ENCODE peak calls at places on chromosomes 11 and 22, in six cellular contexts. Q is GM12878, W is H1, N is IMR-90, V is activated B cell treated with CpG ODN at 0.5 μM for 24 hours, G is BE2C. U is an unnamed sample.

GRCh38 chr22:29872145-29872893 is 10.7 kb upstream of the MTMR3 start:
- DNase-seq in W (peak; percentile 46), Q (no peak), V (no peak), G (no peak), N (no peak), U (no peak)

GRCh38 chr11:13721760-13722159 is 53.3 kb downstream of the FAR1 start:
- DNase-seq in N (no peak), W (no peak), G (no peak), V (no peak), Q (no peak), U (no peak)

GRCh38 chr11:37409124-37409523 is 811.1 kb upstream of the RAG2 start:
- DNase-seq in N (no peak), Q (no peak), G (no peak), W (no peak), V (no peak), U (no peak)

GRCh38 chr11:110148775-110149744 is 55.9 kb downstream of the ZC3H12C start:
- DNase-seq in W (no peak), V (no peak), N (peak; percentile 92), G (no peak), Q (no peak), U (no peak)

GRCh38 chr11:73295259-73295995 is 12.6 kb upstream of the ARHGEF17 start:
- DNase-seq in V (peak; percentile 68), N (peak; percentile 91), G (peak; percentile 76), Q (peak; percentile 31), W (peak; percentile 95), U (peak; percentile 73)

GRCh38 chr22:36430863-36431262 is 43.1 kb upstream of the MYH9 start:
- DNase-seq in W (no peak), N (peak; percentile 53), G (no peak), V (no peak), Q (no peak), U (no peak)

GRCh38 chr11:47714554-47715081 is 551 bp downstream of the AGBL2 start:
- DNase-seq in W (no peak), N (no peak), V (no peak), Q (no peak), G (no peak), U (no peak)

GRCh38 chr11:36627471-36627870 is 29.4 kb upstream of the RAG2 start:
- DNase-seq in G (no peak), Q (no peak), N (no peak), V (no peak), W (no peak), U (no peak)

GRCh38 chr11:117625237-117625636 is 171.8 kb downstream of the DSCAML1 start:
- DNase-seq in Q (no peak), N (no peak), V (no peak), G (peak; percentile 28), W (no peak), U (no peak)

GRCh38 chr11:2850366-2850765 is 35.2 kb downstream of the CDKN1C start:
- DNase-seq in N (no peak), G (no peak), Q (no peak), V (no peak), W (no peak), U (no peak)

GRCh38 chr11:75563978-75564552 is 2.0 kb downstream of the SERPINH1 start:
- DNase-seq in N (peak; percentile 92), Q (no peak), W (peak; percentile 82), V (no peak), G (no peak), U (no peak)

GRCh38 chr11:16204261-16204660 is 152.1 kb downstream of the SOX6 start:
- DNase-seq in V (no peak), G (no peak), N (peak; percentile 17), Q (no peak), W (no peak), U (no peak)

GRCh38 chr22:35306350-35306967 is 6.8 kb downstream of the TOM1 start:
- DNase-seq in N (no peak), G (no peak), V (no peak), W (no peak), Q (no peak), U (no peak)

GRCh38 chr22:30600925-30601324 is 6.0 kb upstream of the TCN2 start:
- DNase-seq in G (no peak), N (no peak), V (no peak), Q (no peak), W (no peak), U (no peak)

GRCh38 chr22:41410311-41410751 is 28.6 kb downstream of the TEF start:
- DNase-seq in W (no peak), N (no peak), G (no peak), Q (no peak), V (no peak), U (no peak)

GRCh38 chr11:84608788-84609309 is 1018.3 kb downstream of the DLG2 start:
- DNase-seq in G (no peak), Q (no peak), W (no peak), V (no peak), N (no peak), U (no peak)

GRCh38 chr22:46085831-46086576 is 64.3 kb upstream of the PPARA start:
- DNase-seq in W (no peak), Q (no peak), V (no peak), N (no peak), G (peak; percentile 53), U (peak; percentile 86)

GRCh38 chr11:94815705-94816344 is 47.7 kb downstream of the AMOTL1 start:
- DNase-seq in G (no peak), N (no peak), V (no peak), W (no peak), Q (no peak), U (no peak)

GRCh38 chr11:58923300-58923788 is 15.9 kb upstream of the GLYATL1 start:
- DNase-seq in G (no peak), W (peak; percentile 57), Q (no peak), V (no peak), N (peak; percentile 46), U (no peak)

GRCh38 chr11:8261921-8262551 is 1.6 kb downstream of the LMO1 start:
- DNase-seq in Q (no peak), G (no peak), V (no peak), N (no peak), W (no peak), U (no peak)

GRCh38 chr11:86151188-86152005 is 82.5 kb upstream of the PICALM start:
- DNase-seq in G (no peak), N (peak; percentile 23), W (no peak), V (no peak), Q (no peak), U (peak; percentile 95)

DNA sequence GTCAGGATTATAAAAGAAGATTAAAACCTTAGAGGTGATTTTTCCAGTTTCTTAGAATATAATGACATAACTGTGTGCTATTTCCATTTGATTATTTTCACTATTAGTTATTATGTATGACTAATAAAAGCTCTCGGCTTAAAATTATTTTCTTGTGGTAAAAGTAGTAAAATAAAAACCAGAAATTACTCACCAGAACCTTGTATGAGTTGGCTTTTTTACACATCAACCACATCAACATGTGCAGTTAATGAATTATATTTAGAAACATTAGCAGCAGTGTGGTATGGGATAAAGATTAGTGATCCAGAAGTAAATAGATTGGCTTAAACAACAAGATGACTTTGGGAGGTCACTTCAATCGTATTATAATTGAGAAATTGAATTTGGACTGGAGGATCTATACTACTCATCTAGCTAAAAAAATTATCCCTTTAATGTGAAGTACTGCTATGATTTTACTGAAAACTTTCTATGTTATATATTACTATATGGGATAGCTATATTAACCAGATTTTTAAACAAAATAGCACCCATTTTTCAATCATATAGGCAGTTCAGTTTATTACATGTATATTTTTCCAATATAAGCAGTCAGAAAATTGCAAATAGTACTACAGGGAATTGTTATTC is 2.8 kb upstream of the BCO2 start:
- DNase-seq in Q (no peak), V (no peak), W (no peak), N (peak; percentile 69), G (no peak), U (no peak)
- TF ChIP-seq CTCF in Q (no peak), V (no peak), W (no peak), N (no peak), G (no peak), U (no peak)

GRCh38 chr11:12180257-12181205 is 70.1 kb downstream of the MICAL2 start:
- DNase-seq in W (no peak), G (no peak), V (no peak), N (no peak), Q (no peak), U (no peak)
- TF ChIP-seq CTCF in W (no peak), G (no peak), V (no peak), N (no peak), Q (no peak), U (no peak)

DNA sequence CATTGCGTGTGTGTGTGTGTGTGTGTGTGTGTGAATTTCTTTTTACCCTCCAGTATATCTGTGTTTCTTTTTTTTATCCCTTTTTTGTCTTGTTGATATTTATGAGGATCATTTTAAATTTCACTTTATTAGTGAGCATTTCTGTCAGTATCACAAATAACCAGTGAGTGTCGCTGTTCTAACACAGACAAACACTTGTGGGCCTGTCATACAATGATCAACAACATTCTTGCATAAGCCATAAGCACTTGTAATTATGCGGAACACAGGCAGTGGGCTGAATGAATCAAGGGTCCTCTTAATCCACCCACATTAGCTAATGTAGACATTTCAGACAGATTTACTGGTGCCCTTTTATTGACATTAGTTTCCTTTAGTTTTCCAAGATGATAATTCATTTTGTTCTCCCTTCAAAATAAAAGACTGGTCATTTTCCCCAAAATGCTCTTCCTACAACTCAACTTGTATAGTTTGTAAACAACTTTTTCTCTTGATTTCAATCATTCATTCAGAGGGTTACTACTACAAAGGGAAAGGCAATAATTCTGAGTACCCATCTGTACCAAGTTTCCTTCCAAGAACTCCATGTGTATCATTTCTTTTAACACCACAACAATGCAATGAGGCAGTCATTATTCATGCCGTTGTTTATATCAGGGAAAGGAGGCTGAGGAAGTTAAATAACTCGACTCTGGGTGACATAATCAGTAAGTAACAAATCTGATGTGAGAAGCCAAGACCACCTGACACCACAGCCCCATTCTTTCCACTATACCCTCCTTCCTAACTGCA is 34.6 kb upstream of the ANO3 start:
- DNase-seq in V (no peak), N (peak; percentile 75), W (no peak), G (peak; percentile 9), Q (no peak), U (no peak)
- TF ChIP-seq CTCF in V (peak; percentile 28), N (peak; percentile 77), W (no peak), G (peak; percentile 55), Q (peak; percentile 67), U (peak; percentile 88)

DNA sequence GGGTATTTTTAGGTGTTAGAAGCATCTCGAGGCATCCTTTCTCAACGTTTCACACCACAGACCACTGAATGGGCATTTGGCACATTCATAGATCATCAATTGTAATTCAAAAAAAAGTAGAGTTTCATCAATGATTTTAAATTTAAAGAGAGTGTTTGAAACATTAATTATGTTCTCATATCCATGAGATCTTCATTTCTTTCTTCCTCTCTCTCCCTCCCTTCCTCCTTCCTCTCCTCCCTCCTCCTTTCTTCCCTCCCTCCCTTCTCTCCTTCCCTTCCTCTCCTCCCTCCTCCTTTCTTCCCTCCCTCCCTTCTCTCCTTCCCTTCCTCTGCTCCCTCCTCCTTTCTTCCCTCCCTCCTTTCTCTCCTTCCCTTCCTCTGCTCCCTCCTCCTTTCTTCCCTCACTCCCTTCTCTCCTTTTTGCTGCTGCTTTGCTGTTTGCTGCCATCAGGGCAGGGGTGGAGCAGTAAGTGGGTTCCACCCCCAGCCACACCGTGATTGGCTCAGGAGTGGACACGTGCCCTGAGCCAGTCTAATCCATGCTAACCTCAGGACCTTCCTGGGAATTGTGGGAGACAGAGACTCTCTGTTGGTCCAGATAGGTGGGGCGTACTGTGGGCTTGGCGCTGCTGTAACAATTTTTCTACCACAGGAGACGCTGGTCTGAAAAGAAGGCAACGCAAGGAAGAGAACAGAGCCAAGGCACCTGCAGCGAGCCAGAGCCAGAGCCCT is 33.8 kb upstream of the APOBEC3A start:
- DNase-seq in N (peak; percentile 85), Q (no peak), G (peak; percentile 91), W (no peak), V (no peak), U (no peak)
- TF ChIP-seq CTCF in N (peak; percentile 26), Q (no peak), G (peak; percentile 69), W (no peak), V (no peak), U (peak; percentile 35)

GRCh38 chr11:66937334-66937733 is 20.8 kb downstream of the PC start:
- DNase-seq in Q (no peak), W (no peak), N (no peak), G (no peak), V (no peak), U (no peak)
- TF ChIP-seq CTCF in Q (no peak), W (no peak), N (no peak), G (no peak), V (no peak), U (no peak)